ENCODE peak calls at places on chromosome 20, in five cellular contexts. Z is spleen; Q is GM23338; X is aorta; S is effector memory CD4-positive, alpha-beta T cell. U is an unnamed sample. For H3K36me3, the result is how much of the 10 kb centered on the place peaks cover.

GRCh38 chr20:10303852-10304251 is 85.2 kb downstream of the SNAP25 start:
- DNase-seq in Z (no peak), Q (no peak), X (no peak), S (no peak), U (no peak)

GRCh38 chr20:14566505-14566904 is 229.1 kb upstream of the FLRT3 start:
- DNase-seq in Z (no peak), Q (no peak), X (no peak), S (no peak), U (no peak)

GRCh38 chr20:46230811-46231282 is 77.5 kb downstream of the CDH22 start:
- DNase-seq in Z (no peak), Q (peak), X (no peak), S (no peak), U (peak)

GRCh38 chr20:20369353-20370086 is 1.6 kb downstream of the INSM1 start:
- DNase-seq in Z (no peak), Q (peak), X (no peak), S (no peak), U (peak)

GRCh38 chr20:58458342-58459057 is 56.7 kb downstream of the APCDD1L start:
- DNase-seq in Z (no peak), Q (no peak), X (no peak), S (no peak), U (no peak)

GRCh38 chr20:47703748-47704147 is 81.5 kb downstream of the SULF2 start:
- DNase-seq in Z (no peak), Q (no peak), X (no peak), S (no peak), U (no peak)

GRCh38 chr20:58713801-58714339 is 21.3 kb downstream of the NPEPL1 start:
- DNase-seq in Z (peak), Q (no peak), X (peak), S (no peak), U (no peak)

GRCh38 chr20:58891686-58892125 is 39.2 kb downstream of the GNAS start:
- DNase-seq in Z (no peak), Q (peak), X (peak), S (peak), U (peak)

GRCh38 chr20:25389858-25390537 is 637 bp downstream of the ABHD12 start:
- DNase-seq in Z (peak), Q (peak), X (peak), S (no peak), U (peak)

GRCh38 chr20:58574014-58574413 is 58.8 kb upstream of the APCDD1L start:
- DNase-seq in Z (peak), Q (no peak), X (no peak), S (no peak), U (no peak)

GRCh38 chr20:13430346-13431002 is 208.3 kb downstream of the TASP1 start:
- DNase-seq in Z (no peak), Q (no peak), X (no peak), S (no peak), U (no peak)

GRCh38 chr20:57326667-57327455 is 2.7 kb upstream of the SPO11 start:
- DNase-seq in Z (no peak), Q (peak), X (no peak), S (no peak), U (peak)

DNA sequence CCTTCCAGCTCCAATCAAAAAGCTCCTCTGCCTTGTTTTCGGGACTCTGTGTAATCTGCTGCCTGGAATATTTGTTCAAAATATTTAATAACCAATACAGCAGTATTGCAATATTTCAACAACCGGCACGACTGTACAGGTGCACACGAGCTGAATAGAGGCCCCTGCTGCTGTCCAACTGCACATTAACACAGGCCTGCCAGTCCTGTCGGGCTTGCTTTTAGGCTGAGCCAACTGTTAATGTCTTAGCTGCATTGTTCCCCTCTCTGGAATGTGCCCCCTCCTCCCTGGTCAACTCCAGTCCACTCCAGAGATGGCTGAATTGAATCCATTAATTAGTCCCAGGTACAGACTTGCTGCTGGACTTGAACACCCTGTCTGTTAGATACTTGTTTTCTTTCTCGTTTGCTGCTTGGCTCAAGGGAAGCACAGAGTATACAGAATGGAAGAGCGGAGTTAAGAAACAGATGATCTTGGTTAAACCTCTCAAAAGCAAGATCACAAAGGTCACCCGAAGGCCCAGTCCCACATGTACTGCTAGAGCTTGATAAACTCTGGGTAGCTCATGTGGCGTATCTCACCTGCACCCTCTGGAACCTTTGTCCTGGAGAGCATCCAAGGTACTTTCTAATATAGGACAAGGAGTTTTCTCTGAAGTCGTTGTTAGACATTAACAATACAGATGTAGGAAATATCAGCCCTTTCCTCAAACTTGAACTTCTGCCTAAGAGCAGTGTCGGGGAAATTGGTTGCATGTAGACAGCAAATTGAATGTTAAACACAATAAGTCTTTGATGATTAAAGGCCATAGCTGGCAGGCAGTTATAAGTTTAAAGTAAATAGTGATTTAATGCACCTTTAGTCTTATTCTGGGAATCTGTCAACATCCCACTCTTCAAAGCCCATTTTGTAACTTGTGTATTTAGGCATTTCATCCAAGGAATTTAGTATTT is 31.9 kb downstream of the SHLD1 start:
- DNase-seq in Z (no peak), Q (peak), X (no peak), S (no peak), U (no peak)
- H3K36me3 ChIP-seq in Z (under half), Q (under half), X (under half), S (under half), U (under half)

GRCh38 chr20:3803289-3803688 is 7.2 kb downstream of the CDC25B start:
- DNase-seq in Z (peak), Q (no peak), X (peak), S (no peak), U (no peak)
- H3K36me3 ChIP-seq in Z (under half), Q (under half), X (under half), S (half or more), U (under half)

DNA sequence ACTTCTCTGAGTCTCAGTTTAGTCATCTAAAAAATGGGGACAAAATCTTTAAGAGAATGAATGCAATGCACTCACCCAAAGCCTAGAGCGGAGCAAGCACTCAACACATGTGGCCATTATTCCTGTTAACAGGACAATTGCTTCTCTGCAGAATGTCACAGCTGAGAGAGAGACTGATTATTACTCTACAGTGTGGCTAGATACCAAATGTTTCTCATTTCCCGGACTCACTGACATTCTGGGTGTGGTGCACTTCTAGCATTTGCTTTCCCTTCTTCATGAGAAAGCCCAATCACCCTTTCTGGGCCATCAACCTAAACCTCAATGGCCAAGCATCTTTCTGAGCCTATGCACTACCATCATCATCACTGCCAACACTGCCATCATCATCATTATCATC is 273.9 kb downstream of the ZNF217 start:
- DNase-seq in Z (no peak), Q (no peak), X (no peak), S (no peak), U (no peak)
- H3K36me3 ChIP-seq in Z (under half), Q (under half), X (under half), S (under half), U (under half)

GRCh38 chr20:37969949-37970855 is 63.1 kb downstream of the TTI1 start:
- DNase-seq in Z (no peak), Q (no peak), X (no peak), S (no peak), U (peak)
- H3K36me3 ChIP-seq in Z (under half), Q (under half), X (under half), S (under half), U (under half)

GRCh38 chr20:33408313-33408712 is 7.0 kb upstream of the CDK5RAP1 start:
- DNase-seq in Z (no peak), Q (no peak), X (no peak), S (no peak), U (no peak)
- H3K36me3 ChIP-seq in Z (under half), Q (under half), X (under half), S (under half), U (under half)

GRCh38 chr20:41080866-41081265 is 52.2 kb downstream of the TOP1 start:
- DNase-seq in Z (no peak), Q (no peak), X (no peak), S (no peak), U (no peak)
- H3K36me3 ChIP-seq in Z (under half), Q (under half), X (under half), S (half or more), U (half or more)

GRCh38 chr20:32201296-32201976 is 6.1 kb downstream of the PLAGL2 start:
- DNase-seq in Z (no peak), Q (no peak), X (no peak), S (no peak), U (no peak)

GRCh38 chr20:32203556-32204484 is 3.7 kb downstream of the PLAGL2 start:
- DNase-seq in Z (no peak), Q (no peak), X (no peak), S (no peak), U (no peak)

GRCh38 chr20:32204485-32205115 is 2.9 kb downstream of the PLAGL2 start:
- DNase-seq in Z (no peak), Q (no peak), X (no peak), S (no peak), U (no peak)

GRCh38 chr20:32199006-32199405 is 8.5 kb downstream of the PLAGL2 start:
- DNase-seq in Z (no peak), Q (no peak), X (no peak), S (no peak), U (no peak)

DNA sequence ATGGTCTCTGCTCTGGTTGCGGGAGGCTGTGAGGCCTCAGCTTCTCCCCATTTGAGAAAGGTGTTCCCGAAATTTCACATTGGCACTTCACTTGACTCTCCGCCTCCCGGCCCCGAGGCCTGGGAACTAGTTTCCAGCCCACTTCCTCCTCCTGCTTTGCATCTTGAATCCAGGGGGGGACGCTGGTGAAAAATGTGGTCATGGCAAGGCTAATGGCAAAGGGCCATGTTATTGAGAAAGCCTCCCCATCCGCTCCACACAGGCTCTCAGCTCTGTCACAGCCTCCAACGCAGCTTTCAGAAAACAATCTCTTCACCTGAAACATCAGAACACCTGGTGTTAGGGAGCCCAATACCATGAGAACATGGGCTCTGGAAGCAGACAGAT is 5.6 kb downstream of the PLAGL2 start:
- DNase-seq in Z (no peak), Q (no peak), X (no peak), S (no peak), U (no peak)
- H3K36me3 ChIP-seq in Z (under half), Q (under half), X (under half), S (under half), U (half or more)

GRCh38 chr20:36122931-36123288 is 31.6 kb upstream of the EPB41L1 start:
- DNase-seq in Z (no peak), Q (no peak), X (no peak), S (no peak), U (no peak)
- H3K36me3 ChIP-seq in Z (under half), Q (under half), X (under half), S (under half), U (under half)

GRCh38 chr20:48953653-48954052 is 32.1 kb downstream of the ARFGEF2 start:
- DNase-seq in Z (no peak), Q (no peak), X (no peak), S (no peak), U (no peak)
- H3K36me3 ChIP-seq in Z (half or more), Q (under half), X (under half), S (half or more), U (half or more)